ENCODE peak calls at places on chromosome 13, in ten cellular contexts. H is A549; C is nucleus accumbens; U is heart left ventricle; Q is fibroblast of gingiva; G is activated naive CD4-positive, alpha-beta T cell; J is CD4-positive, CD25-positive, alpha-beta regulatory T cell; Y is NCI-H1417; L is left colon; D is left cardiac atrium. Z is an unnamed sample.

GRCh38 chr13:18956473-18957078 is 225.0 kb downstream of the TUBA3C start:
- DNase-seq in D (no peak), Q (no peak), J (no peak), U (no peak), H (no peak), L (no peak), G (no peak), Y (no peak), C (no peak), Z (no peak)

GRCh38 chr13:40670307-40670706 is 3.9 kb upstream of the FOXO1 start:
- DNase-seq in U (no peak), J (no peak), G (no peak), H (no peak), Y (no peak), Q (no peak), C (no peak), D (no peak), L (no peak), Z (no peak)

GRCh38 chr13:49985129-49985528 is 11.7 kb upstream of the TRIM13 start:
- DNase-seq in D (no peak), Y (no peak), C (no peak), H (no peak), U (no peak), J (no peak), L (no peak), Q (no peak), G (no peak), Z (no peak)

GRCh38 chr13:103386341-103386740 is 320.1 kb upstream of the SLC10A2 start:
- DNase-seq in U (no peak), G (no peak), Y (no peak), J (no peak), D (peak), C (no peak), Q (no peak), L (no peak), H (peak), Z (peak)

GRCh38 chr13:50524540-50524939 is 319.0 kb downstream of the DLEU7 start:
- DNase-seq in G (no peak), H (no peak), C (no peak), Y (no peak), U (no peak), J (no peak), L (no peak), Q (no peak), D (no peak), Z (no peak)

GRCh38 chr13:97367427-97367826 is 66.5 kb upstream of the RAP2A start:
- DNase-seq in G (no peak), Y (no peak), U (no peak), L (no peak), J (no peak), C (peak), Q (peak), H (no peak), D (no peak), Z (peak)

GRCh38 chr13:98629055-98629454 is 52.1 kb upstream of the STK24 start:
- DNase-seq in H (no peak), G (no peak), L (no peak), D (no peak), Q (no peak), C (no peak), U (no peak), Y (no peak), J (no peak), Z (no peak)

GRCh38 chr13:90968510-90968909 is 379.0 kb upstream of the MIR17HG start:
- DNase-seq in Y (peak), C (peak), J (no peak), G (no peak), U (no peak), H (peak), D (no peak), L (no peak), Q (no peak), Z (peak)

GRCh38 chr13:92963029-92963428 is 263.6 kb upstream of the GPC6 start:
- DNase-seq in D (no peak), U (no peak), G (no peak), L (no peak), Y (no peak), C (no peak), H (no peak), Q (no peak), J (no peak), Z (peak)

GRCh38 chr13:99982741-99983400 is 1.3 kb downstream of the ZIC2 start:
- DNase-seq in G (no peak), J (no peak), L (no peak), Q (no peak), Y (peak), U (no peak), H (no peak), D (no peak), C (no peak), Z (no peak)

GRCh38 chr13:29909975-29910674 is 59.7 kb upstream of the UBL3 start:
- DNase-seq in C (no peak), H (peak), Q (peak), U (no peak), J (no peak), D (no peak), G (no peak), Y (no peak), L (no peak), Z (peak)

GRCh38 chr13:77516342-77516789 is 19.1 kb upstream of the SCEL start:
- DNase-seq in C (no peak), L (no peak), D (no peak), H (no peak), J (no peak), U (no peak), Q (peak), G (no peak), Y (no peak), Z (peak)

GRCh38 chr13:98476538-98476966 is 100.4 kb downstream of the STK24 start:
- DNase-seq in J (peak), H (no peak), Q (peak), Y (no peak), D (peak), L (peak), U (peak), C (no peak), G (no peak), Z (peak)

GRCh38 chr13:45136741-45137500 is 16.6 kb downstream of the GTF2F2 start:
- DNase-seq in L (no peak), U (no peak), D (no peak), C (no peak), J (no peak), G (no peak), Y (no peak), Q (no peak), H (no peak), Z (no peak)

GRCh38 chr13:75364131-75364713 is 117.7 kb downstream of the TBC1D4 start:
- DNase-seq in J (no peak), U (no peak), L (no peak), G (no peak), Q (no peak), H (no peak), D (no peak), Y (no peak), C (no peak), Z (no peak)

GRCh38 chr13:26983533-26984315 is 187.9 kb downstream of the USP12 start:
- DNase-seq in G (no peak), J (no peak), H (no peak), D (no peak), Q (no peak), U (no peak), L (no peak), C (no peak), Y (no peak), Z (peak)

GRCh38 chr13:31385534-31385933 is 185.8 kb downstream of the B3GLCT start:
- DNase-seq in H (no peak), Y (no peak), J (no peak), D (no peak), G (no peak), U (no peak), Q (no peak), L (no peak), C (no peak), Z (no peak)

GRCh38 chr13:66205807-66206206 is 1024.3 kb downstream of the PCDH9 start:
- DNase-seq in Q (no peak), H (no peak), U (no peak), J (no peak), D (no peak), G (no peak), L (no peak), Y (no peak), C (no peak), Z (no peak)

GRCh38 chr13:23987331-23987730 is 90.0 kb upstream of the C1QTNF9B start:
- DNase-seq in C (no peak), D (no peak), Y (no peak), L (no peak), Q (peak), H (no peak), G (no peak), J (no peak), U (no peak), Z (peak)

GRCh38 chr13:42272115-42272756 is at the start of gene AKAP11:
- DNase-seq in Y (peak), U (no peak), H (peak), J (no peak), G (peak), Q (peak), L (peak), D (no peak), C (peak), Z (peak)

GRCh38 chr13:84439108-84439507 is 556.8 kb upstream of the SLITRK1 start:
- DNase-seq in G (no peak), Y (no peak), J (no peak), L (no peak), U (no peak), C (no peak), Q (peak), H (no peak), D (no peak), Z (peak)

GRCh38 chr13:110206170-110206569 is 100.8 kb downstream of the COL4A1 start:
- DNase-seq in Q (no peak), D (no peak), C (no peak), U (no peak), L (no peak), H (no peak), J (no peak), Y (no peak), G (no peak), Z (no peak)

GRCh38 chr13:113470073-113470472 is 16.8 kb upstream of the ADPRHL1 start:
- DNase-seq in D (no peak), U (no peak), J (no peak), L (no peak), C (no peak), G (no peak), Y (no peak), Q (no peak), H (no peak), Z (no peak)

GRCh38 chr13:40116008-40116407 is 460.5 kb downstream of the COG6 start:
- DNase-seq in L (peak), Y (no peak), U (no peak), C (no peak), G (no peak), H (peak), Q (peak), D (peak), J (peak), Z (peak)

GRCh38 chr13:66994097-66994496 is 236.0 kb downstream of the PCDH9 start:
- DNase-seq in C (peak), D (peak), U (peak), G (no peak), Y (peak), L (no peak), J (no peak), H (peak), Q (peak), Z (peak)

GRCh38 chr13:26941345-26942174 is 181.0 kb upstream of the GPR12 start:
- DNase-seq in G (no peak), Y (no peak), Q (no peak), U (no peak), L (peak), D (no peak), H (no peak), J (no peak), C (no peak), Z (peak)

GRCh38 chr13:109813663-109814062 is 27.3 kb upstream of the IRS2 start:
- DNase-seq in U (no peak), H (no peak), L (no peak), Y (no peak), J (no peak), D (no peak), Q (no peak), G (no peak), C (no peak), Z (no peak)

GRCh38 chr13:49867834-49868233 is 68.3 kb downstream of the SPRYD7 start:
- DNase-seq in G (no peak), H (no peak), U (no peak), L (no peak), Q (no peak), D (no peak), Y (no peak), C (no peak), J (no peak), Z (no peak)

GRCh38 chr13:44759222-44759721 is 183.1 kb upstream of the TSC22D1 start:
- DNase-seq in H (no peak), D (no peak), C (no peak), Y (peak), J (no peak), U (no peak), L (no peak), G (no peak), Q (no peak), Z (peak)

GRCh38 chr13:52356327-52356726 is 49.6 kb downstream of the THSD1 start:
- DNase-seq in C (no peak), J (no peak), Q (peak), Y (no peak), H (no peak), G (no peak), D (no peak), U (no peak), L (no peak), Z (peak)

Z was measured in fibroblast of lung.